ENCODE peak calls at places on chromosomes 12 and 14, in four cellular contexts. R is IMR-90, X is mesenchymal stem cell, I is H1. H is an unnamed sample. For H3K9me3, the result is how much of the 10 kb centered on the place peaks cover.

GRCh38 chr12:78209851-78210493 is 379.3 kb downstream of the NAV3 start:
- DNase-seq in R (peak), X (peak), I (no peak), H (no peak)

GRCh38 chr12:19971881-19972280 is 396.5 kb upstream of the PDE3A start:
- DNase-seq in R (no peak), X (no peak), I (no peak), H (no peak)

GRCh38 chr12:77133566-77133965 is 68.2 kb upstream of the E2F7 start:
- DNase-seq in R (peak), X (peak), I (peak), H (peak)

GRCh38 chr12:68349083-68349700 is 17.0 kb upstream of the MDM1 start:
- DNase-seq in R (peak), X (no peak), I (no peak), H (no peak)

GRCh38 chr12:101819467-101819866 is 11.3 kb downstream of the GNPTAB start:
- DNase-seq in R (peak), X (no peak), I (no peak), H (no peak)

GRCh38 chr14:77681196-77682157 is 26.3 kb downstream of the ALKBH1 start:
- DNase-seq in R (peak), X (peak), I (no peak), H (no peak)

GRCh38 chr12:46442239-46442638 is 69.7 kb upstream of the SLC38A2 start:
- DNase-seq in R (peak), X (peak), I (no peak), H (no peak)

GRCh38 chr12:76519538-76519937 is 40.0 kb downstream of the OSBPL8 start:
- DNase-seq in R (no peak), X (no peak), I (no peak), H (no peak)

GRCh38 chr12:105825141-105825540 is 313.6 kb downstream of the NUAK1 start:
- DNase-seq in R (no peak), X (no peak), I (no peak), H (no peak)

GRCh38 chr12:86052921-86053320 is 178.8 kb downstream of the NTS start:
- DNase-seq in R (no peak), X (no peak), I (no peak), H (no peak)

GRCh38 chr12:26651566-26652188 is 181.3 kb downstream of the ITPR2 start:
- DNase-seq in R (peak), X (peak), I (peak), H (peak)

GRCh38 chr14:23442721-23443356 is 7.4 kb upstream of the MYH7 start:
- DNase-seq in R (no peak), X (no peak), I (peak), H (peak)

GRCh38 chr14:65926935-65927700 is 514.6 kb downstream of the FUT8 start:
- DNase-seq in R (no peak), X (no peak), I (no peak), H (no peak)

GRCh38 chr12:81274619-81275018 is 196.7 kb downstream of the ACSS3 start:
- DNase-seq in R (no peak), X (no peak), I (no peak), H (no peak)

GRCh38 chr12:80299219-80299618 is 144.8 kb upstream of the PTPRQ start:
- DNase-seq in R (no peak), X (no peak), I (no peak), H (no peak)

GRCh38 chr12:26195250-26195640 is at the start of gene SSPN:
- DNase-seq in R (peak), X (peak), I (peak), H (peak)

GRCh38 chr14:52266179-52266578 is 1.3 kb upstream of the PTGDR start:
- DNase-seq in R (peak), X (no peak), I (no peak), H (no peak)

GRCh38 chr14:90409209-90409730 is 12.4 kb downstream of the CALM1 start:
- DNase-seq in R (peak), X (peak), I (no peak), H (no peak)

GRCh38 chr14:96243785-96244184 is 12.2 kb upstream of the BDKRB1 start:
- DNase-seq in R (peak), X (peak), I (no peak), H (no peak)

GRCh38 chr14:90111895-90112534 is 50.2 kb downstream of the KCNK13 start:
- DNase-seq in R (peak), X (peak), I (no peak), H (no peak)

GRCh38 chr14:73696466-73697390 is 17.5 kb downstream of the PNMA1 start:
- DNase-seq in R (peak), X (peak), I (no peak), H (no peak)

GRCh38 chr12:52925717-52926595 is 21.1 kb upstream of the KRT8 start:
- DNase-seq in R (no peak), X (no peak), I (no peak), H (peak)

GRCh38 chr12:89752331-89752730 is 43.7 kb upstream of the ATP2B1 start:
- DNase-seq in R (no peak), X (no peak), I (no peak), H (no peak)

GRCh38 chr14:106228541-106229158 is 702.3 kb downstream of the TMEM121 start:
- DNase-seq in R (no peak), X (no peak), I (no peak), H (no peak)

GRCh38 chr14:74867673-74868072 is 8.3 kb downstream of the PROX2 start:
- DNase-seq in R (peak), X (no peak), I (no peak), H (no peak)

DNA sequence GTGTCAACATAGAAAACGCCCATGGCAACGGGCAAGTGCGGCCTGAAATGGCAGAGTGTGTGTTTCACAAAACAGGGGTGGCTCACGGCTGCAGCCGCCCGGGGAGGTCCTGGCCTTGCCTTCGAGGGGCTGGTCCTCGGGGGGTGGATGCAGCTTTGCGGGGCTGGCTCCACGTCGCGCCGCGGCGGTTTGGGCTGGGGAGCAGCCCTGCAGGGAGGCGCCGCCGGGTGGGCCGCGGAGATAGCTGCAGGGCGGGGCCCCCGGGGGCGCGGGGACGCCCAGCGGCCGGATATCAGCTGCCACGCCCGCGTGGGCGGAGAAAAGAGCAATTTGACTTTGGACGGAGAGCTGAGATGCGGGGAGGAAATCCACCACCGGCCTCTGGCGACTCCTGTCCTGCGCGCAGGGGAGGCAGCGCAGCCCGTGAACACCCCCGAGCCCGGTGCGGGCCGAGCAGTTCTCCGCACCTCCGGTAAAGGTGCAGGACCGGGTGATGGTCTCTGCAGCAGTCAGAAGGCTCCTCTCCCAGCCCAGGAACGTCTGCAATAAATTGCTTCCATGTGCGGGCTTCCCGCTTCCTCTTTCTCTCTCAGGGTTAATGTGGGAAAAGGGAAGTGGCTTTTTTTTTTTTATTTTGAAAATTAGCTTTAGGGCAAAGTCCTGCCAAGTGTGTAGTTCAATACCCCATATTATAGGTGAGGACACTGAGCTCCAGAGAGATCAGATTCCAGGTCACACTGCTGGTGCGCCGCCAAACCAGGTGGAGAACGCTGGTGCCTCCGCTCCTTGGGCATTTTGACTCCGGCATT is 110.5 kb downstream of the ARF6 start:
- DNase-seq in R (peak), X (peak), I (peak), H (peak)
- H4K91ac ChIP-seq in R (peak), X (peak), I (peak), H (no peak)

DNA sequence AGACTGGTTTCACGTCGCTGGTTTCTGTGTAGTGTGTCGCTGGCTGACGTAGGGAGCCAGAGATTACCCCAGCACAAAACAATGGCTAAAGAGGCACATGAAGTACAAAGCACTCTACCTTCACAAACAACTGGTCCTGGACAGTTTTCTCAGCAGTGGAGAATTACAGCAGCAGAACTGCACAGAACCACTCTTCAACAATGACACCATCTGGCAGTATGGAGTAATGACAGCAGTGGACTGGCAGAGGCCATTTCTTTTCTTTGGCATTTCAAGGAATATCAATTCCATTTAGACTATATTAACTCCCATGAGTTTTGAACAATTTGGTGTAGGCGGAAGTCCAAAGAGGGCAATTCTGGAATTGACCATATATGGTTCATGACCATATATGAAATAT is 1074.1 kb downstream of the AACS start:
- DNase-seq in R (no peak), X (no peak), I (no peak), H (no peak)
- H3K9me3 ChIP-seq in R (under half), X (half or more), I (under half), H (under half)

DNA sequence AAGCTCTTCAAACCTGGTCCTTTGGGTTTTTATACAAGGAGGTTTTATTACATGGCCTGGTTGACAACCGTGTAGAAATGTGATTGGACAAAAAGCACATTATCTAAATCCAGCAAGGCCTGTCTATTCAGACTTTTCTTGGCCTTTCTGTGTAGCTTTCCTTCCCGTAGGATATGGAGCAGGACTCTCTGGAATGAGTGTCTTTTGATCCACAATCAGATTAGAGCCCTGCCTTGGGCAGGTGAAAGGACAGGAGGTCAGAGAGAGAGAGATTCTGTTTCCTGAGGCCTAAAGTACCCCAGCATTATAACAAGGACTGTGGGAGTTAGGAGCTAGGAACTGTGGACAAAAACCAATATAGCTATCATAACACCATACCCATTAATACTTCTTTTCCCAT is 375.5 kb upstream of the RGS6 start:
- DNase-seq in R (no peak), X (no peak), I (no peak), H (no peak)
- H4K91ac ChIP-seq in R (no peak), X (no peak), I (no peak), H (no peak)

DNA sequence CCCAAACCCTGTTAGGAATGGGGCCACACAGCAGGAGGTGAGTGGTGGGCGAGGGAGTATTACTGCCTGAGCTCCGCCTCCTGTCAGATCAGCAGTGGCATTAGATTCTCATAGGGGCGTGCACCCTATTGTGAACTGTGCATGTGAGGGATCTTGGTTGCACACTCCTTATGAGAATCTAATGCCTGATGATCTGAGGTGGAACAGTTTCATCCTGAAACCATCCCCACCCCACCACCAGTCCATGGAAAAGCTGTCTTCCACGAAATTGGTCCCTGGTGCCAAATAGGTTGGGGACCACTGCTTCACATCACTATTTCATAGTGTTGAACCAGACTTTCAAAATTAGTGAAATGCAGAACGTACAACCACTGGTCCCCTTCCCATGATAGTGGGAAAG is 57.9 kb upstream of the BICD1 start:
- DNase-seq in R (no peak), X (no peak), I (no peak), H (no peak)
- H3K9me3 ChIP-seq in R (under half), X (under half), I (under half), H (under half)

GRCh38 chr14:50533806-50534205 is 1.4 kb upstream of the MAP4K5 start:
- DNase-seq in R (peak), X (peak), I (no peak), H (no peak)

GRCh38 chr14:50533314-50533705 is 941 bp upstream of the MAP4K5 start:
- DNase-seq in R (no peak), X (peak), I (no peak), H (no peak)

GRCh38 chr14:50530794-50531193 is 1.6 kb downstream of the MAP4K5 start:
- DNase-seq in R (no peak), X (no peak), I (no peak), H (no peak)

GRCh38 chr14:50531595-50532501 is 521 bp downstream of the MAP4K5 start:
- DNase-seq in R (peak), X (peak), I (peak), H (peak)

GRCh38 chr14:50532502-50533313 is at the start of gene MAP4K5:
- DNase-seq in R (peak), X (peak), I (peak), H (peak)
- H4K91ac ChIP-seq in R (peak), X (peak), I (peak), H (peak)

GRCh38 chr14:20191396-20191795 is 700 bp downstream of the OR11G2 start:
- DNase-seq in R (no peak), X (no peak), I (no peak), H (no peak)
- H3K9me3 ChIP-seq in R (under half), X (under half), I (half or more), H (half or more)

DNA sequence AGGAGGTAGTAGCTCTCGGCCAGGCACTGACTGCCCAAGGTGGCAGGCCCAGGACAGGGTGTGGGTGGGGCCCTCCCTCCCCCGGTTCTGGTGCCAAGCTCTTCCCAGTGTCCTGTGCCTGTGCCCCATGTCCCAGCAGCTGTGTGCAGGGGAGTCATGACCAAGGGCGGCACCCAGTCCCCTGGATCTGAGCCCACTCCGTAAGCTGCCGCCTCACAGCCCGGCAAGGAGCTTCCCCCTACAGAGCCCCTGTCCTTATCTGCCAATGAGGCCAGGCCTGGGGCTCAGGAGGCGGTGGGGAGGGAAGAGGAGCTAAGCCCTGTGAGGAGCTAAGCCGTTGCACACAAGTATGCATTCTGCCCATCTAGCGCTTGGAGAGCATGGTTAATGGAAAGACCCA is 5.6 kb upstream of the C14orf180 start:
- DNase-seq in R (no peak), X (no peak), I (no peak), H (no peak)
- H4K91ac ChIP-seq in R (no peak), X (no peak), I (no peak), H (no peak)

GRCh38 chr12:133222211-133222610 is 13.5 kb downstream of the ANHX start:
- DNase-seq in R (no peak), X (no peak), I (no peak), H (peak)

GRCh38 chr12:133226690-133227089 is 9.0 kb downstream of the ANHX start:
- DNase-seq in R (no peak), X (no peak), I (no peak), H (no peak)

GRCh38 chr12:133225527-133225926 is 10.2 kb downstream of the ANHX start:
- DNase-seq in R (no peak), X (no peak), I (no peak), H (no peak)

GRCh38 chr12:133231001-133231400 is 4.7 kb downstream of the ANHX start:
- DNase-seq in R (no peak), X (no peak), I (no peak), H (no peak)

DNA sequence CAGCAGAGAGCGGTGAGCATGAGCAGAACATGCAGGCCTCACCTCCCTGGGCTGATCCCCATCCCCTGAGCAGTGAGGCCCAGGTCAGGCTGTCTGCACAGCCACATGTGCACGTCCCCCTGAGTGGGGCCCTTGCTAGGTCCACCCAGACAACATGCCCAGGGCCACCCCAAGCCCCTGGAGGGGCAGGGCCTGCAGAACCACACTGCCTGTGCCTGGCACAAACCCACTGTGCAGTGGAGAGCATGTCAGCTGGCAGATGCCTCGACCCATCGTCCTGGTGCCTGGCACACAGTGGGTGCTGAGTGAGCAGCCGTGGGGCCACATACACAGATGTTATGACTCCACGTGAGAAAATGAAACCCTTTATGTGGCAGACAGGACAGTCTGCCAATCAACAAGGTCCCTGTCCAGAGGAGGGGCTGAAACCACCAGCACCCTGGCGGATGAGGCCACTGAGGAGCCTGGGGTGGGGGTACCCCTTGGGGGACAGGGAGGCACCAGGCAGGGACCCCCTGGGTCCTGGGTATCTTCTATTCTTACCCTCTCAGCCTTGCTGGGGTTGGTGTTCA is 8.3 kb downstream of the ANHX start:
- DNase-seq in R (no peak), X (no peak), I (no peak), H (peak)
- H3K9me3 ChIP-seq in R (half or more), X (under half), I (half or more), H (half or more)

DNA sequence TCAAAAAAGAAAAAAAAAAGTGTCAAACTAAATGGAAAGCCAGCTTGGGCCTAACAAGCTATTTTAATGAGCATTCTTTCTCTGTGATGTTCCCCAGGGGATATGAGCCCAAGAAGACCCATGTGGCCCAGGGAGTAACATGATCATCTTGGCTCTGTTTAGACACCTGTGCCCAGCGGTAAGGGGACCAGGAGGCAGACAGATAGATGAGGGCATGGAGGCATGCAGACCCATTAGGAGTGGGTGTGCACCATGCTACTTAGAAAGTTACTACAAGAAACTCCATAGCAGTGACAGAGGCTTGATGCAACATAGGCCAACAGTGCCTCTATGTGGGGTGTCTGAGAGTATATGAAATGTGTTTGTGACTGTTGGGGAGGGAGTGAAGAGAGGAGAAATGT is 3.1 kb upstream of the CREBL2 start:
- DNase-seq in R (peak), X (no peak), I (no peak), H (no peak)
- H4K91ac ChIP-seq in R (peak), X (no peak), I (peak), H (no peak)

GRCh38 chr14:42480235-42480634 is 873.6 kb downstream of the LRFN5 start:
- DNase-seq in R (no peak), X (no peak), I (no peak), H (no peak)
- H3K9me3 ChIP-seq in R (under half), X (under half), I (under half), H (under half)